ENCODE peak calls at places on chromosomes 5 and 9, in ten cellular contexts. R is nephron progenitor cell, G is kidney, K is fibroblast of mammary gland, L is fibroblast of villous mesenchyme, X is progenitor cell of endocrine pancreas, P is cardiac fibroblast, D is spleen, A is Calu3, U is breast epithelium. Y is an unnamed sample.

GRCh38 chr9:130426467-130426773 is 18.3 kb upstream of the ASS1 start:
- DNase-seq in G (no peak), K (no peak), L (no peak), R (no peak), U (no peak), P (no peak), D (no peak), A (no peak), X (no peak), Y (no peak)

GRCh38 chr5:9395736-9396135 is 150.1 kb downstream of the SEMA5A start:
- DNase-seq in U (no peak), D (no peak), R (no peak), A (no peak), G (no peak), K (no peak), X (no peak), L (peak), P (no peak), Y (no peak)

GRCh38 chr9:16532681-16533450 is 337.6 kb downstream of the BNC2 start:
- DNase-seq in P (peak), D (no peak), A (no peak), L (peak), R (no peak), G (no peak), X (no peak), K (peak), U (no peak), Y (peak)

GRCh38 chr9:133141833-133142594 is 21.0 kb upstream of the RALGDS start:
- DNase-seq in K (no peak), P (no peak), R (no peak), D (peak), G (peak), U (peak), A (no peak), X (no peak), L (no peak), Y (no peak)

GRCh38 chr5:29697786-29698414 is 1495.6 kb upstream of the CDH6 start:
- DNase-seq in L (no peak), G (no peak), U (no peak), D (no peak), P (no peak), A (no peak), R (peak), X (no peak), K (no peak), Y (no peak)

GRCh38 chr5:93722588-93722987 is 18.8 kb downstream of the POU5F2 start:
- DNase-seq in U (no peak), K (no peak), R (no peak), G (no peak), P (no peak), A (no peak), L (no peak), X (no peak), D (no peak), Y (no peak)

GRCh38 chr9:30075451-30076199 is 2308.8 kb upstream of the ACO1 start:
- DNase-seq in D (no peak), G (no peak), U (no peak), R (no peak), P (peak), X (no peak), L (peak), K (peak), A (peak), Y (no peak)

GRCh38 chr9:18890372-18890771 is 142.6 kb downstream of the SAXO1 start:
- DNase-seq in R (no peak), D (no peak), G (no peak), A (no peak), X (no peak), P (peak), U (no peak), K (peak), L (peak), Y (no peak)

GRCh38 chr9:68426755-68427154 is 70.3 kb downstream of the PGM5 start:
- DNase-seq in A (no peak), X (no peak), L (no peak), D (no peak), U (no peak), R (no peak), G (no peak), P (no peak), K (no peak), Y (no peak)

DNA sequence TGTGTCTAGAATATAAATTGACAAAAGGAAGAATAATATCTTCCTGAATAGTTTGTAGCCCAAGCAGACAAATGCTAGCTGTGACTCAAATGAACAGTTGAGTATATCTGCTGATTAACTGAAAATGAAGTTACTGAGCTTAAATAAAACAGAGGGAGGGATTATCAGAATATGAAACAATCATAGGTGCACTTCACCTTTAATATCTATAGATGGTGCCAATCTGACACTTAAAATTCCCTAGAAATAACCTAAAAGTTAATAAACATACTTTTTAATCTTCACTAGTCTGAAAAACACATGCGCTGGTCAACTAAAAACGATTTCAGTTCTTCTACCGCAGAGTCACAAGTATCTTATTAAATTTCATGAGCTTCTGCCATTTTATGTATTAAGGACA is 280.8 kb upstream of the RASA1 start:
- DNase-seq in K (no peak), L (no peak), A (no peak), R (no peak), U (no peak), P (no peak), X (no peak), D (no peak), G (no peak), Y (no peak)
- TF ChIP-seq CTCF in K (no peak), L (no peak), A (no peak), R (no peak), U (no peak), P (no peak), X (no peak), D (no peak), G (no peak), Y (peak)

GRCh38 chr5:116032991-116033390 is 719 bp downstream of the ARL14EPL start:
- DNase-seq in D (no peak), R (no peak), L (no peak), P (no peak), K (no peak), G (no peak), U (no peak), X (no peak), A (no peak), Y (no peak)

GRCh38 chr5:116035123-116035522 is 2.9 kb downstream of the ARL14EPL start:
- DNase-seq in U (no peak), K (no peak), L (no peak), X (no peak), P (peak), A (no peak), R (no peak), G (no peak), D (no peak), Y (no peak)

GRCh38 chr5:116037236-116037822 is 5.1 kb downstream of the ARL14EPL start:
- DNase-seq in X (no peak), R (no peak), D (no peak), P (peak), A (no peak), U (no peak), L (peak), G (no peak), K (peak), Y (no peak)

GRCh38 chr5:116032094-116032517 is at the start of gene ARL14EPL:
- DNase-seq in K (peak), L (peak), U (no peak), G (no peak), A (peak), R (no peak), D (no peak), P (peak), X (no peak), Y (peak)
- TF ChIP-seq CTCF in K (peak), L (peak), U (no peak), G (no peak), A (no peak), R (peak), D (no peak), P (peak), X (peak), Y (peak)

DNA sequence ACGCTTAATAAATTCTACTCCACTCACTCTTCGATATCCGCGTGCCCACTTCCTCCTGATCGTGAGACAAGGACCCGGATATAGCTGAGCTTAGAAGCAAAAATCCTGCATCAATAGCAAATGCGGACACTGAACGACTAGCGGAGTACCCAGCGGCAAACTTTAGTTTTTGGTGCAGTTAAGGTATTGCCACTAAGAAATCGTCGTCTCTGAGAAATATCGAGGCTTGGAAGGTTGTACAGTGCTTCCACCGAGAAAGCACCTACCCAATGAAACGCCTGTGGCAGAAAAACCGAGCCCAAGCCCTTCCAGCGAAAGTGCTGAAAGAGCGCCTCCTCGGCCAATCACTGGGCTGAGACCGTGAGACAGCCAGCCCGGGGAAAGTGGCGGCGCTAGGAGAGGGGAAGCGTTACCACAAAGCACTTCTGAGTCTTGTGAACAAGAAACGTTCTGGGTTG is 32.2 kb downstream of the ANXA2R start:
- DNase-seq in K (peak), R (peak), G (peak), U (no peak), X (peak), P (peak), L (peak), A (peak), D (peak), Y (peak)
- TF ChIP-seq CTCF in K (no peak), R (no peak), G (no peak), U (no peak), X (no peak), P (no peak), L (no peak), A (no peak), D (no peak), Y (peak)

GRCh38 chr9:111719541-111719940 is 58.1 kb downstream of the GNG10 start:
- DNase-seq in P (no peak), D (no peak), U (no peak), X (no peak), R (no peak), L (no peak), K (no peak), G (no peak), A (no peak), Y (no peak)

GRCh38 chr9:111715471-111715870 is 54.1 kb downstream of the GNG10 start:
- DNase-seq in X (no peak), D (no peak), K (no peak), L (no peak), G (no peak), U (no peak), P (no peak), R (no peak), A (no peak), Y (no peak)

GRCh38 chr9:111720170-111720569 is 58.8 kb downstream of the GNG10 start:
- DNase-seq in A (no peak), D (no peak), G (no peak), R (no peak), P (no peak), L (no peak), X (no peak), K (peak), U (no peak), Y (no peak)
- TF ChIP-seq CTCF in A (no peak), D (no peak), G (no peak), R (no peak), P (no peak), L (peak), X (no peak), K (peak), U (no peak), Y (peak)

GRCh38 chr5:3944930-3945329 is 349.3 kb downstream of the IRX1 start:
- DNase-seq in R (no peak), L (no peak), X (no peak), D (no peak), P (no peak), K (no peak), U (no peak), A (no peak), G (no peak), Y (no peak)

GRCh38 chr5:3948838-3949237 is 353.2 kb downstream of the IRX1 start:
- DNase-seq in K (no peak), R (no peak), X (no peak), P (no peak), L (no peak), U (no peak), G (no peak), A (no peak), D (no peak), Y (no peak)

DNA sequence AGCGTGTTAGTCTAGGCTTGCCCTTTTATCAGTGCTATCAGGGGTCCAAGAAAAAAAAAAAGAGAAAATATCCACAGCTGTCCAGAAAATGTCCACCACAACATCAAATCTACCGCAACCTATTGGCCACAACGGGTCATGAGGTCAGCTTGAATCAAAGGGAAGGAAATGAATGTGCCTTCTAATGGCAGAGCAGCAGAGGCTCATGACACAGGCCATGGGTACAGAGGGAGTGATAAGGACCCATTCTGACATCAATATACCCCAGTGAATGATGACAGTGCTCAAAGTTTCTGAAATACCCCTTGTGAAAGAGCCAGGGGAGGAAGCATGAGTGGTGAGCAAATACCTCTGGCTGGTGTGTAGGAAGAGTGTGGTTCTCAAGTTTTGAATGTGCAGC is 348.2 kb downstream of the IRX1 start:
- DNase-seq in K (no peak), P (no peak), X (no peak), G (no peak), D (no peak), A (no peak), L (no peak), R (no peak), U (no peak), Y (no peak)
- TF ChIP-seq CTCF in K (no peak), P (no peak), X (no peak), G (no peak), D (no peak), A (no peak), L (no peak), R (no peak), U (no peak), Y (no peak)

GRCh38 chr5:180860887-180861822 is at the start of gene ZFP62:
- DNase-seq in K (peak), R (peak), L (peak), P (peak), X (peak), D (peak), A (peak), U (peak), G (peak), Y (peak)
- TF ChIP-seq CTCF in K (no peak), R (no peak), L (no peak), P (no peak), X (no peak), D (no peak), A (no peak), U (no peak), G (no peak), Y (peak)

DNA sequence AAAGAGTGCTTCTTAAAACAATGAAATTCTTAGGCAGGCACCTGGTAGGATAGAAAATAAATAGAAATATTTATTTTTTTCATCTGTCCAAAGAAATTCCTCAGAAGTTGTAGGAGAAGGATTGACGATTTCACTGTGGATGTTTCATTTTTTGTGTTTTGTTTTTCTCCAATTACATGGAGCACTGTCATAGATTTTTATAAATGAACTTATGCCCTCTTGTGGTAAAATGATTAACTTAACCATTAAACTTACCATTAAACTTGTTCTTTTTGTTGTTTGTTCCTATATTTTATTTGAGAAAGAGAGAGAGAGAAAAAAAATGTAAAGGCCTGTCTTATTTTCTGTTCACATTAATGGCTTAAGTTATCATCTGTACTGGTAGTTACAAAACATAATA is 339.2 kb downstream of the PRR16 start:
- DNase-seq in K (peak), P (peak), L (peak), X (no peak), R (no peak), D (no peak), U (no peak), A (no peak), G (no peak), Y (peak)
- TF ChIP-seq CTCF in K (peak), P (peak), L (peak), X (peak), R (peak), D (no peak), U (no peak), A (no peak), G (peak), Y (peak)